ENCODE peak calls at places on chromosomes 5 and 9, in nine cellular contexts. P, J, K, L, E, F, G, W and O are unnamed samples.

GRCh38 chr9:125397736-125398135 is 136.1 kb downstream of the GAPVD1 start:
- DNase-seq in J (no peak), G (no peak), W (no peak), L (no peak), K (no peak), F (no peak), P (no peak), E (no peak), O (no peak)

GRCh38 chr9:91089405-91090131 is 272.1 kb downstream of the AUH start:
- DNase-seq in P (no peak), J (peak; percentile 43), G (peak; percentile 52), L (no peak), W (no peak), K (peak; percentile 61), E (no peak), F (no peak), O (no peak)

GRCh38 chr9:126036881-126037291 is 289.7 kb downstream of the PBX3 start:
- DNase-seq in E (no peak), P (no peak), J (no peak), K (no peak), G (no peak), W (no peak), L (no peak), F (no peak), O (no peak)

GRCh38 chr5:78291687-78292086 is 2.8 kb downstream of the AP3B1 start:
- DNase-seq in L (no peak), J (no peak), E (no peak), K (no peak), W (no peak), F (no peak), P (no peak), G (no peak), O (no peak)

GRCh38 chr5:68544656-68545565 is 329.4 kb downstream of the PIK3R1 start:
- DNase-seq in P (no peak), E (no peak), F (no peak), K (no peak), W (no peak), L (no peak), J (no peak), G (no peak), O (no peak)

GRCh38 chr9:91577540-91577939 is 153.9 kb upstream of the NFIL3 start:
- DNase-seq in L (no peak), E (no peak), W (no peak), J (no peak), G (no peak), F (no peak), K (no peak), P (no peak), O (no peak)

GRCh38 chr9:80320480-80320879 is 748.7 kb downstream of the TLE4 start:
- DNase-seq in G (no peak), P (no peak), J (no peak), W (no peak), L (no peak), E (no peak), F (no peak), K (no peak), O (no peak)

GRCh38 chr9:13750061-13750460 is 470.6 kb upstream of the MPDZ start:
- DNase-seq in F (no peak), W (no peak), E (no peak), L (no peak), G (no peak), K (no peak), P (no peak), J (no peak), O (no peak)

GRCh38 chr9:95738438-95738837 is 137.1 kb upstream of the ERCC6L2 start:
- DNase-seq in K (no peak), P (no peak), E (no peak), W (no peak), F (no peak), G (no peak), L (no peak), J (no peak), O (no peak)

GRCh38 chr5:72268753-72269410 is 51.2 kb downstream of the MRPS27 start:
- DNase-seq in K (peak; percentile 30), F (no peak), L (peak; percentile 36), P (no peak), G (peak; percentile 48), J (peak; percentile 34), W (no peak), E (peak; percentile 58), O (no peak)

GRCh38 chr9:84694248-84694647 is 24.7 kb downstream of the NTRK2 start:
- DNase-seq in G (no peak), P (no peak), W (no peak), E (no peak), K (no peak), F (no peak), L (no peak), J (no peak), O (no peak)
- TF ChIP-seq EP300 in G (no peak), P (no peak), W (no peak), E (no peak), K (no peak), F (no peak), L (no peak), J (no peak), O (no peak)

DNA sequence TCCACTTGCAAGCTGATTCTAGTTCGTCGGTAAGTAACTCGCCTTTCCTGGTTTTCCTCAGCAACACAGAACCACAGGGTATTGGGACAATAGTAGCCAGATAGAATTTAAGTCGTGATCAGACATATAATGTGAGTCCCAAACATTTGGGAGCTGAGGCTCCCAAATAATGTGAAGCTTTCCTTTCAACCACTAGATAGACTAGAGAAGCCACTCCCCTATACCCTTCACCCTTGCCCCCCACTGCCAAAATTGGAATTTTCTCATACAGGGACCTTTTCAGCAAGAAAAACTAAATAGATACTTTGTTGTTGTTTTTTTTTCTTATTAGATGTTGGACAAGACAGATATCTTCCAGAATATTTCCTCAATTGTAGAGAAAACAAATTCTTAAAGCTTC is 1.9 kb downstream of the C6 start:
- DNase-seq in P (no peak), E (no peak), J (no peak), F (no peak), L (no peak), K (no peak), W (no peak), G (no peak), O (no peak)
- H3K27ac ChIP-seq in P (no peak overlapping the region), E (no peak overlapping the region), J (no peak overlapping the region), F (no peak overlapping the region), L (no peak overlapping the region), K (no peak overlapping the region), W (no peak overlapping the region), G (no peak overlapping the region), O (no peak overlapping the region)

GRCh38 chr9:137174722-137175293 is 3.0 kb upstream of the TMEM210 start:
- DNase-seq in G (no peak), P (no peak), E (peak; percentile 67), F (no peak), W (no peak), J (no peak), L (no peak), K (no peak), O (no peak)
- TF ChIP-seq CTCF in G (no peak), P (no peak), E (no peak), F (no peak), W (no peak), J (no peak), L (no peak), K (no peak), O (no peak)

GRCh38 chr5:147911427-147911826 is 5.1 kb upstream of the C5orf46 start:
- DNase-seq in F (no peak), K (peak; percentile 25), J (peak; percentile 91), W (no peak), P (no peak), G (no peak), L (no peak), E (no peak), O (no peak)

GRCh38 chr5:147912015-147912414 is 5.7 kb upstream of the C5orf46 start:
- DNase-seq in L (no peak), E (no peak), F (no peak), K (no peak), G (no peak), P (no peak), W (no peak), J (no peak), O (no peak)

GRCh38 chr5:147918101-147918500 is 11.8 kb upstream of the C5orf46 start:
- DNase-seq in L (no peak), K (no peak), P (no peak), J (no peak), E (no peak), G (no peak), F (no peak), W (no peak), O (no peak)

GRCh38 chr5:147918899-147919298 is 12.6 kb upstream of the C5orf46 start:
- DNase-seq in G (no peak), F (no peak), P (no peak), J (no peak), K (no peak), L (no peak), W (no peak), E (no peak), O (no peak)

GRCh38 chr5:147913786-147914185 is 7.4 kb upstream of the C5orf46 start:
- DNase-seq in J (no peak), G (no peak), F (no peak), P (no peak), E (no peak), L (no peak), K (no peak), W (no peak), O (no peak)
- TF ChIP-seq EP300 in J (no peak), G (no peak), F (no peak), P (no peak), E (no peak), L (no peak), K (no peak), W (no peak), O (no peak)

GRCh38 chr5:99077254-99077640 is 148.4 kb upstream of the CHD1 start:
- DNase-seq in P (no peak), L (no peak), G (no peak), F (no peak), J (no peak), W (no peak), E (no peak), K (no peak), O (no peak)
- H3K27ac ChIP-seq in P (no peak overlapping the region), L (no peak overlapping the region), G (no peak overlapping the region), F (no peak overlapping the region), J (no peak overlapping the region), W (no peak overlapping the region), E (no peak overlapping the region), K (no peak overlapping the region), O (no peak overlapping the region)

DNA sequence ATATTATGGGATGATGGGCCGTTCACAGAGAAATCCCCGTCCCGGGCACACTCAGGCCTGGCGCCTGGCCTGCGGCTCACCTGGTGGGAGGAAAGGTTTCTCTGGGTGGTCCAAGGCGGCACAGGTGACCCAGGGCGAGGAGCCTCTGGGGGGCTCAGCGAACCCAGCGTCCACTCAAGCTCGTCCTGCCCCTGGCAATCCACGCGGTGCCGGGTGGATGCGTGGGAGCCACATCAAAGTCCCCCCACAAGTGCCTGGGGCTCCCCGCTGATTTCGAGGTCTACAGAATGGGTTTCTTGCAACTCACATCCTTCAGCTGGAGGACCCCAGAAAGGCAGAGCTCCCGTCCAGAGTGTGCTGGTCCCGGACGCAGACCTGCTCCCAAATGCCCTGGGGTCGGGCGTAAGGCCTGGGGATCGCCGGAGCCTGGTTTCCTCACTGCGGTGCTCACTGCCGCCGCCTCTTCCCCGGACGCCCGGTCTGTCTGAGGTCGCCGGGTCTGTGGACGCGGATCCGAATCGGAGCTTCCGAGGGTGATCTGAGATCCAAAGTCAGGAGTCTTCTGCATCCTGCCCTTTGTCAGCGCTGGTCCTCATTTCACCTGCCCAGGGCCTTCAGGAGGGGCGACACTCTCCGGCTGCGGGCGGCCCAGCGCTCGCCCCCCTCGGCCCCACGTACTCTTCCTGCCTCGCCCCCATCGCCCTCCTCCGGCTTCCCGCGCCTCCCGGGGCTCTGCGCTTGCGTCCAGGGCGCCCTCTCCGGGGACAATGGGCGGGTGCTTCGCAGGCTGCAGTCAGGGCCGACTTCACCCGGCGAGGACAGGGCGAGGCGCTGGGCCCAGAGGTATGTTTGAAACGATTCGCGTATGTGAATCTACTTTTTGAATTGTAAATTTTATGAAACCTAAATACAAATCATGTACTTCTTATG is 20.0 kb upstream of the RUFY1 start:
- DNase-seq in G (no peak), W (peak; percentile 67), J (peak; percentile 62), F (no peak), P (no peak), E (peak; percentile 79), L (no peak), K (peak; percentile 72), O (peak; percentile 86)
- TF ChIP-seq CTCF in G (peak; percentile 70), W (no peak), J (no peak), F (no peak), P (no peak), E (peak; percentile 23), L (no peak), K (peak; percentile 23), O (no peak)